ENCODE peak calls at places on chromosomes 16 and 17, in five cellular contexts. U, L, N, B and J are unnamed samples.

GRCh38 chr16:17827313-17827712 is 356.6 kb upstream of the XYLT1 start:
- DNase-seq in N (no peak), B (peak; percentile 74), U (no peak), L (no peak), J (no peak)

GRCh38 chr17:74466111-74466784 is at the start of gene CD300A:
- DNase-seq in L (no peak), B (no peak), N (peak; percentile 41), U (no peak), J (no peak)

GRCh38 chr16:2913603-2914002 is 1.9 kb downstream of the FLYWCH1 start:
- DNase-seq in B (no peak), N (no peak), U (no peak), L (no peak), J (no peak)

GRCh38 chr16:22098538-22099255 is 6.4 kb downstream of the VWA3A start:
- DNase-seq in B (peak; percentile 34), U (no peak), N (peak; percentile 13), L (peak; percentile 80), J (peak; percentile 41)

GRCh38 chr17:56681561-56682266 is 88.2 kb downstream of the NOG start:
- DNase-seq in L (no peak), U (no peak), B (peak; percentile 99), N (peak; percentile 46), J (no peak)

GRCh38 chr17:41619162-41619933 is 5.0 kb downstream of the KRT17 start:
- DNase-seq in N (no peak), B (no peak), L (no peak), U (no peak), J (no peak)

GRCh38 chr17:77456951-77457548 is 316.3 kb downstream of the SEC14L1 start:
- DNase-seq in U (no peak), B (no peak), L (no peak), N (peak; percentile 68), J (no peak)

GRCh38 chr17:9959377-9959981 is 54.4 kb upstream of the RCVRN start:
- DNase-seq in L (peak; percentile 80), U (no peak), N (peak; percentile 71), B (peak; percentile 23), J (peak; percentile 3)

GRCh38 chr17:83200231-83200699 is 120.9 kb downstream of the METRNL start:
- DNase-seq in B (peak; percentile 39), L (no peak), N (peak; percentile 85), U (no peak), J (no peak)